ENCODE peak calls at places on chromosomes 3 and 15, in four cellular contexts. A, N, W and V are unnamed samples.

GRCh38 chr3:130457681-130458080 is 59.3 kb upstream of the COL6A6 start:
- DNase-seq in N (no peak), W (no peak), A (no peak), V (no peak)

GRCh38 chr3:132164469-132165092 is 129.8 kb upstream of the CPNE4 start:
- DNase-seq in A (peak), W (no peak), N (no peak), V (no peak)

GRCh38 chr3:16606398-16606797 is 1.2 kb upstream of the DAZL start:
- DNase-seq in W (no peak), N (no peak), A (no peak), V (no peak)

GRCh38 chr3:140077406-140077805 is 142.4 kb downstream of the CLSTN2 start:
- DNase-seq in W (no peak), N (no peak), A (no peak), V (no peak)

GRCh38 chr3:164460851-164461250 is 617.4 kb downstream of the SI start:
- DNase-seq in W (no peak), A (no peak), N (no peak), V (no peak)

GRCh38 chr3:185792955-185793354 is 31.9 kb downstream of the IGF2BP2 start:
- DNase-seq in N (no peak), A (no peak), W (no peak), V (no peak)

GRCh38 chr15:47987908-47988532 is 132.8 kb upstream of the SLC24A5 start:
- DNase-seq in W (peak), N (no peak), A (peak), V (peak)

GRCh38 chr3:157531301-157531660 is 28.1 kb upstream of the VEPH1 start:
- DNase-seq in W (no peak), N (no peak), A (no peak), V (peak)

GRCh38 chr3:31105438-31106077 is 211.1 kb upstream of the GADL1 start:
- DNase-seq in N (no peak), W (peak), A (peak), V (peak)

GRCh38 chr15:99109555-99110021 is 4.7 kb downstream of the SYNM start:
- DNase-seq in W (no peak), A (no peak), N (no peak), V (no peak)

GRCh38 chr15:74631935-74632560 is 16.4 kb downstream of the CLK3 start:
- DNase-seq in A (no peak), W (peak), N (peak), V (peak)

GRCh38 chr3:189099031-189099471 is 72.7 kb upstream of the TPRG1 start:
- DNase-seq in A (no peak), N (no peak), W (no peak), V (no peak)

GRCh38 chr3:12984023-12984823 is 89.0 kb downstream of the IQSEC1 start:
- DNase-seq in N (peak), A (no peak), W (peak), V (peak)

GRCh38 chr3:144162042-144162441 is 190.4 kb downstream of the DIPK2A start:
- DNase-seq in N (no peak), W (no peak), A (peak), V (no peak)

GRCh38 chr15:58731756-58732535 is 17.6 kb downstream of the ADAM10 start:
- DNase-seq in A (no peak), W (peak), N (no peak), V (no peak)

GRCh38 chr3:194003128-194004057 is 132.6 kb upstream of the HES1 start:
- DNase-seq in W (peak), N (no peak), A (peak), V (peak)

GRCh38 chr15:70528816-70529215 is 234.5 kb downstream of the UACA start:
- DNase-seq in W (no peak), A (no peak), N (no peak), V (no peak)

GRCh38 chr3:157467165-157467564 is 30.5 kb downstream of the PTX3 start:
- DNase-seq in W (no peak), A (no peak), N (no peak), V (no peak)

GRCh38 chr3:46019707-46020106 is 7.6 kb downstream of the XCR1 start:
- DNase-seq in W (no peak), A (no peak), N (no peak), V (no peak)

GRCh38 chr3:116785226-116785625 is 75.6 kb downstream of the TUSC7 start:
- DNase-seq in W (no peak), A (no peak), N (no peak), V (no peak)